ENCODE peak calls at places on chromosome 1, in nine cellular contexts. One of them, this sample, is unnamed.

GRCh38 chr1:156123356-156124196 is 9.1 kb downstream of the LMNA start:
- DNase-seq in NCI-H510A: peak
- DNase-seq in nephron progenitor cell: no peak
- DNase-seq in activated naive CD8-positive, alpha-beta T cell treated with anti-CD3 and anti-CD28 coated beads for 36 hours: peak
- DNase-seq in MG63: peak
- DNase-seq in activated T-cell treated with anti-CD3 and anti-CD28 coated beads for 1 hour: peak
- DNase-seq in RWPE1: peak
- DNase-seq in NCI-H345: peak
- DNase-seq in GM12892: no peak
- DNase-seq in this sample: no peak

GRCh38 chr1:119778359-119778758 is 9.7 kb upstream of the HMGCS2 start:
- DNase-seq in NCI-H510A: no peak
- DNase-seq in nephron progenitor cell: no peak
- DNase-seq in activated naive CD8-positive, alpha-beta T cell treated with anti-CD3 and anti-CD28 coated beads for 36 hours: no peak
- DNase-seq in MG63: no peak
- DNase-seq in activated T-cell treated with anti-CD3 and anti-CD28 coated beads for 1 hour: no peak
- DNase-seq in RWPE1: no peak
- DNase-seq in NCI-H345: no peak
- DNase-seq in GM12892: no peak
- DNase-seq in this sample: no peak

GRCh38 chr1:204920511-204920910 is 49.8 kb downstream of the NFASC start:
- DNase-seq in NCI-H510A: no peak
- DNase-seq in nephron progenitor cell: no peak
- DNase-seq in activated naive CD8-positive, alpha-beta T cell treated with anti-CD3 and anti-CD28 coated beads for 36 hours: no peak
- DNase-seq in MG63: no peak
- DNase-seq in activated T-cell treated with anti-CD3 and anti-CD28 coated beads for 1 hour: no peak
- DNase-seq in RWPE1: no peak
- DNase-seq in NCI-H345: no peak
- DNase-seq in GM12892: no peak
- DNase-seq in this sample: no peak

GRCh38 chr1:98369463-98369862 is 292.1 kb upstream of the SNX7 start:
- DNase-seq in NCI-H510A: no peak
- DNase-seq in nephron progenitor cell: no peak
- DNase-seq in activated naive CD8-positive, alpha-beta T cell treated with anti-CD3 and anti-CD28 coated beads for 36 hours: no peak
- DNase-seq in MG63: no peak
- DNase-seq in activated T-cell treated with anti-CD3 and anti-CD28 coated beads for 1 hour: no peak
- DNase-seq in RWPE1: no peak
- DNase-seq in NCI-H345: no peak
- DNase-seq in GM12892: no peak
- DNase-seq in this sample: no peak

GRCh38 chr1:162560303-162561036 is 1.1 kb upstream of the UAP1 start:
- DNase-seq in NCI-H510A: no peak
- DNase-seq in nephron progenitor cell: no peak
- DNase-seq in activated naive CD8-positive, alpha-beta T cell treated with anti-CD3 and anti-CD28 coated beads for 36 hours: no peak
- DNase-seq in MG63: no peak
- DNase-seq in activated T-cell treated with anti-CD3 and anti-CD28 coated beads for 1 hour: no peak
- DNase-seq in RWPE1: no peak
- DNase-seq in NCI-H345: no peak
- DNase-seq in GM12892: no peak
- DNase-seq in this sample: no peak

GRCh38 chr1:34266127-34266951 is 89.6 kb downstream of the C1orf94 start:
- DNase-seq in NCI-H510A: no peak
- DNase-seq in nephron progenitor cell: peak
- DNase-seq in activated naive CD8-positive, alpha-beta T cell treated with anti-CD3 and anti-CD28 coated beads for 36 hours: no peak
- DNase-seq in MG63: no peak
- DNase-seq in activated T-cell treated with anti-CD3 and anti-CD28 coated beads for 1 hour: no peak
- DNase-seq in RWPE1: no peak
- DNase-seq in NCI-H345: peak
- DNase-seq in GM12892: no peak
- DNase-seq in this sample: no peak

GRCh38 chr1:202207292-202207691 is 13.7 kb downstream of the LGR6 start:
- DNase-seq in NCI-H510A: no peak
- DNase-seq in nephron progenitor cell: no peak
- DNase-seq in activated naive CD8-positive, alpha-beta T cell treated with anti-CD3 and anti-CD28 coated beads for 36 hours: no peak
- DNase-seq in MG63: peak
- DNase-seq in activated T-cell treated with anti-CD3 and anti-CD28 coated beads for 1 hour: no peak
- DNase-seq in RWPE1: no peak
- DNase-seq in NCI-H345: no peak
- DNase-seq in GM12892: no peak
- DNase-seq in this sample: no peak

GRCh38 chr1:226987623-226988336 is 47.7 kb downstream of the COQ8A start:
- DNase-seq in NCI-H510A: no peak
- DNase-seq in nephron progenitor cell: no peak
- DNase-seq in activated naive CD8-positive, alpha-beta T cell treated with anti-CD3 and anti-CD28 coated beads for 36 hours: no peak
- DNase-seq in MG63: no peak
- DNase-seq in activated T-cell treated with anti-CD3 and anti-CD28 coated beads for 1 hour: no peak
- DNase-seq in RWPE1: no peak
- DNase-seq in NCI-H345: no peak
- DNase-seq in GM12892: no peak
- DNase-seq in this sample: no peak

GRCh38 chr1:203152158-203153034 is 23.2 kb downstream of the MYBPH start:
- DNase-seq in NCI-H510A: no peak
- DNase-seq in nephron progenitor cell: peak
- DNase-seq in activated naive CD8-positive, alpha-beta T cell treated with anti-CD3 and anti-CD28 coated beads for 36 hours: no peak
- DNase-seq in MG63: peak
- DNase-seq in activated T-cell treated with anti-CD3 and anti-CD28 coated beads for 1 hour: no peak
- DNase-seq in RWPE1: peak
- DNase-seq in NCI-H345: peak
- DNase-seq in GM12892: no peak
- DNase-seq in this sample: no peak

GRCh38 chr1:205983925-205984725 is 19.1 kb downstream of the RAB7B start:
- DNase-seq in NCI-H510A: peak
- DNase-seq in nephron progenitor cell: peak
- DNase-seq in activated naive CD8-positive, alpha-beta T cell treated with anti-CD3 and anti-CD28 coated beads for 36 hours: peak
- DNase-seq in MG63: peak
- DNase-seq in activated T-cell treated with anti-CD3 and anti-CD28 coated beads for 1 hour: no peak
- DNase-seq in RWPE1: peak
- DNase-seq in NCI-H345: no peak
- DNase-seq in GM12892: no peak
- DNase-seq in this sample: no peak

GRCh38 chr1:119732465-119733168 is 20.9 kb downstream of the PHGDH start:
- DNase-seq in NCI-H510A: no peak
- DNase-seq in nephron progenitor cell: no peak
- DNase-seq in activated naive CD8-positive, alpha-beta T cell treated with anti-CD3 and anti-CD28 coated beads for 36 hours: no peak
- DNase-seq in MG63: no peak
- DNase-seq in activated T-cell treated with anti-CD3 and anti-CD28 coated beads for 1 hour: no peak
- DNase-seq in RWPE1: no peak
- DNase-seq in NCI-H345: no peak
- DNase-seq in GM12892: no peak
- DNase-seq in this sample: no peak